ENCODE peak calls at places on chromosomes 6 and 20, in nine cellular contexts. One of them, this sample, is unnamed.

GRCh38 chr6:1263039-1263849 is 48.7 kb upstream of the FOXQ1 start:
- DNase-seq in DND-41: no peak
- DNase-seq in adrenal gland: no peak
- DNase-seq in heart left ventricle: no peak
- DNase-seq in AG04450: no peak
- DNase-seq in brain microvascular endothelial cell: no peak
- DNase-seq in Peyer's patch: no peak
- DNase-seq in A549: peak
- DNase-seq in fibroblast of mammary gland: no peak
- DNase-seq in this sample: no peak

GRCh38 chr6:2857580-2858337 is 16.1 kb upstream of the SERPINB1 start:
- DNase-seq in DND-41: peak
- DNase-seq in adrenal gland: peak
- DNase-seq in heart left ventricle: peak
- DNase-seq in AG04450: no peak
- DNase-seq in brain microvascular endothelial cell: peak
- DNase-seq in Peyer's patch: peak
- DNase-seq in A549: peak
- DNase-seq in fibroblast of mammary gland: peak
- DNase-seq in this sample: no peak

GRCh38 chr20:51661609-51662178 is 106.5 kb downstream of the ATP9A start:
- DNase-seq in DND-41: peak
- DNase-seq in adrenal gland: no peak
- DNase-seq in heart left ventricle: no peak
- DNase-seq in AG04450: no peak
- DNase-seq in brain microvascular endothelial cell: no peak
- DNase-seq in Peyer's patch: no peak
- DNase-seq in A549: peak
- DNase-seq in fibroblast of mammary gland: peak
- DNase-seq in this sample: peak

GRCh38 chr6:71400852-71401251 is 112.2 kb downstream of the OGFRL1 start:
- DNase-seq in DND-41: no peak
- DNase-seq in adrenal gland: no peak
- DNase-seq in heart left ventricle: no peak
- DNase-seq in AG04450: no peak
- DNase-seq in brain microvascular endothelial cell: no peak
- DNase-seq in Peyer's patch: no peak
- DNase-seq in A549: no peak
- DNase-seq in fibroblast of mammary gland: no peak
- DNase-seq in this sample: no peak

GRCh38 chr6:37507690-37508421 is 8.2 kb upstream of the CCDC167 start:
- DNase-seq in DND-41: peak
- DNase-seq in adrenal gland: no peak
- DNase-seq in heart left ventricle: no peak
- DNase-seq in AG04450: no peak
- DNase-seq in brain microvascular endothelial cell: no peak
- DNase-seq in Peyer's patch: no peak
- DNase-seq in A549: no peak
- DNase-seq in fibroblast of mammary gland: no peak
- DNase-seq in this sample: no peak

GRCh38 chr6:88641178-88641903 is 322.1 kb downstream of the RNGTT start:
- DNase-seq in DND-41: no peak
- DNase-seq in adrenal gland: no peak
- DNase-seq in heart left ventricle: no peak
- DNase-seq in AG04450: no peak
- DNase-seq in brain microvascular endothelial cell: no peak
- DNase-seq in Peyer's patch: no peak
- DNase-seq in A549: no peak
- DNase-seq in fibroblast of mammary gland: no peak
- DNase-seq in this sample: no peak

GRCh38 chr6:119076173-119076965 is 2.1 kb downstream of the FAM184A start:
- DNase-seq in DND-41: no peak
- DNase-seq in adrenal gland: no peak
- DNase-seq in heart left ventricle: no peak
- DNase-seq in AG04450: no peak
- DNase-seq in brain microvascular endothelial cell: no peak
- DNase-seq in Peyer's patch: no peak
- DNase-seq in A549: no peak
- DNase-seq in fibroblast of mammary gland: no peak
- DNase-seq in this sample: no peak

GRCh38 chr6:140609956-140610355 is 1235.5 kb upstream of the CITED2 start:
- DNase-seq in DND-41: no peak
- DNase-seq in adrenal gland: no peak
- DNase-seq in heart left ventricle: no peak
- DNase-seq in AG04450: no peak
- DNase-seq in brain microvascular endothelial cell: no peak
- DNase-seq in Peyer's patch: no peak
- DNase-seq in A549: no peak
- DNase-seq in fibroblast of mammary gland: no peak
- DNase-seq in this sample: no peak

GRCh38 chr20:41426361-41426900 is 59.8 kb upstream of the EMILIN3 start:
- DNase-seq in DND-41: no peak
- DNase-seq in adrenal gland: no peak
- DNase-seq in heart left ventricle: no peak
- DNase-seq in AG04450: no peak
- DNase-seq in brain microvascular endothelial cell: no peak
- DNase-seq in Peyer's patch: no peak
- DNase-seq in A549: no peak
- DNase-seq in fibroblast of mammary gland: no peak
- DNase-seq in this sample: no peak

GRCh38 chr20:14337400-14338171 is at the start of gene FLRT3:
- DNase-seq in DND-41: peak
- DNase-seq in adrenal gland: peak
- DNase-seq in heart left ventricle: no peak
- DNase-seq in AG04450: peak
- DNase-seq in brain microvascular endothelial cell: peak
- DNase-seq in Peyer's patch: no peak
- DNase-seq in A549: peak
- DNase-seq in fibroblast of mammary gland: peak
- DNase-seq in this sample: peak

GRCh38 chr6:31401403-31401802 is 2.0 kb upstream of the MICA start:
- DNase-seq in DND-41: peak
- DNase-seq in adrenal gland: peak
- DNase-seq in heart left ventricle: no peak
- DNase-seq in AG04450: peak
- DNase-seq in brain microvascular endothelial cell: peak
- DNase-seq in Peyer's patch: no peak
- DNase-seq in A549: peak
- DNase-seq in fibroblast of mammary gland: peak
- DNase-seq in this sample: peak

GRCh38 chr20:32224463-32224862 is 16.8 kb downstream of the POFUT1 start:
- DNase-seq in DND-41: no peak
- DNase-seq in adrenal gland: no peak
- DNase-seq in heart left ventricle: no peak
- DNase-seq in AG04450: no peak
- DNase-seq in brain microvascular endothelial cell: no peak
- DNase-seq in Peyer's patch: no peak
- DNase-seq in A549: no peak
- DNase-seq in fibroblast of mammary gland: no peak
- DNase-seq in this sample: no peak

GRCh38 chr20:2697768-2698167 is 5.2 kb downstream of the EBF4 start:
- DNase-seq in DND-41: no peak
- DNase-seq in adrenal gland: no peak
- DNase-seq in heart left ventricle: no peak
- DNase-seq in AG04450: no peak
- DNase-seq in brain microvascular endothelial cell: no peak
- DNase-seq in Peyer's patch: no peak
- DNase-seq in A549: no peak
- DNase-seq in fibroblast of mammary gland: no peak
- DNase-seq in this sample: no peak

GRCh38 chr20:21519136-21519584 is 5.3 kb upstream of the NKX2-2 start:
- DNase-seq in DND-41: no peak
- DNase-seq in adrenal gland: no peak
- DNase-seq in heart left ventricle: no peak
- DNase-seq in AG04450: no peak
- DNase-seq in brain microvascular endothelial cell: no peak
- DNase-seq in Peyer's patch: no peak
- DNase-seq in A549: no peak
- DNase-seq in fibroblast of mammary gland: no peak
- DNase-seq in this sample: no peak

GRCh38 chr6:43773050-43773956 is 3.3 kb downstream of the VEGFA start:
- DNase-seq in DND-41: peak
- DNase-seq in adrenal gland: peak
- DNase-seq in heart left ventricle: peak
- DNase-seq in AG04450: no peak
- DNase-seq in brain microvascular endothelial cell: no peak
- DNase-seq in Peyer's patch: peak
- DNase-seq in A549: peak
- DNase-seq in fibroblast of mammary gland: peak
- DNase-seq in this sample: peak

GRCh38 chr6:144264270-144265060 is 20.7 kb upstream of the UTRN start:
- DNase-seq in DND-41: no peak
- DNase-seq in adrenal gland: peak
- DNase-seq in heart left ventricle: no peak
- DNase-seq in AG04450: peak
- DNase-seq in brain microvascular endothelial cell: peak
- DNase-seq in Peyer's patch: no peak
- DNase-seq in A549: peak
- DNase-seq in fibroblast of mammary gland: peak
- DNase-seq in this sample: peak

GRCh38 chr20:37501940-37502339 is 19.1 kb upstream of the NNAT start:
- DNase-seq in DND-41: no peak
- DNase-seq in adrenal gland: no peak
- DNase-seq in heart left ventricle: no peak
- DNase-seq in AG04450: no peak
- DNase-seq in brain microvascular endothelial cell: no peak
- DNase-seq in Peyer's patch: no peak
- DNase-seq in A549: peak
- DNase-seq in fibroblast of mammary gland: no peak
- DNase-seq in this sample: no peak

DNA sequence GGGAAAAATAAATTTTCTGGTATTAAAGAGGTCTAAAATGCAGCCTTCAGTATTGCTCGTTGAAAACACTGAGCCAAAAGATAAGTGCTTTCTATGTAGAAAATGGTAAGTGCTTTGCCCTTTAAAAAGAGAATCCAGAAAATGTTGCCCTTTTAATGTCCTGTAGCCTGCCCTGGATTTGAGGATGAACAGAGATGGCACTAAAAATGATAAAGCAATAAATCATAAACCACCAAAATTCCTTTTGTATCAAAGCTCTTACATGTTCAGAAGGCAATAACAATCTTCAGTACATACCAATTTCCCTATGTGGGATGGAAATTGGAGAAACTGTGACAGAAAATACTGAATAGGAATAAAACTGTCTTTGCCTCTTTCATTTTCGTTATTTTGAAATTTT is 405.8 kb downstream of the PHF3 start:
- DNase-seq in DND-41: no peak
- DNase-seq in adrenal gland: no peak
- DNase-seq in heart left ventricle: no peak
- DNase-seq in AG04450: no peak
- DNase-seq in brain microvascular endothelial cell: no peak
- DNase-seq in Peyer's patch: no peak
- DNase-seq in A549: no peak
- DNase-seq in fibroblast of mammary gland: no peak
- DNase-seq in this sample: no peak
- H3K4me3 ChIP-seq in DND-41: no peak
- H3K4me3 ChIP-seq in adrenal gland: no peak
- H3K4me3 ChIP-seq in heart left ventricle: no peak
- H3K4me3 ChIP-seq in AG04450: no peak
- H3K4me3 ChIP-seq in brain microvascular endothelial cell: no peak
- H3K4me3 ChIP-seq in Peyer's patch: no peak
- H3K4me3 ChIP-seq in A549: no peak
- H3K4me3 ChIP-seq in fibroblast of mammary gland: no peak
- H3K4me3 ChIP-seq in this sample: no peak

GRCh38 chr20:12391099-12391498 is 473.4 kb downstream of the BTBD3 start:
- DNase-seq in DND-41: no peak
- DNase-seq in adrenal gland: no peak
- DNase-seq in heart left ventricle: no peak
- DNase-seq in AG04450: no peak
- DNase-seq in brain microvascular endothelial cell: no peak
- DNase-seq in Peyer's patch: no peak
- DNase-seq in A549: no peak
- DNase-seq in fibroblast of mammary gland: no peak
- DNase-seq in this sample: no peak
- TF ChIP-seq CTCF in DND-41: no peak
- TF ChIP-seq CTCF in adrenal gland: no peak
- TF ChIP-seq CTCF in heart left ventricle: no peak
- TF ChIP-seq CTCF in AG04450: no peak
- TF ChIP-seq CTCF in brain microvascular endothelial cell: no peak
- TF ChIP-seq CTCF in Peyer's patch: no peak
- TF ChIP-seq CTCF in A549: no peak
- TF ChIP-seq CTCF in fibroblast of mammary gland: no peak
- TF ChIP-seq CTCF in this sample: no peak

GRCh38 chr6:147449405-147450161 is 58.9 kb upstream of the SAMD5 start:
- DNase-seq in DND-41: no peak
- DNase-seq in adrenal gland: no peak
- DNase-seq in heart left ventricle: no peak
- DNase-seq in AG04450: no peak
- DNase-seq in brain microvascular endothelial cell: peak
- DNase-seq in Peyer's patch: no peak
- DNase-seq in A549: no peak
- DNase-seq in fibroblast of mammary gland: no peak
- DNase-seq in this sample: no peak

GRCh38 chr6:147448775-147449174 is 59.7 kb upstream of the SAMD5 start:
- DNase-seq in DND-41: no peak
- DNase-seq in adrenal gland: no peak
- DNase-seq in heart left ventricle: no peak
- DNase-seq in AG04450: no peak
- DNase-seq in brain microvascular endothelial cell: no peak
- DNase-seq in Peyer's patch: no peak
- DNase-seq in A549: no peak
- DNase-seq in fibroblast of mammary gland: no peak
- DNase-seq in this sample: no peak

GRCh38 chr6:147448212-147448611 is 60.3 kb upstream of the SAMD5 start:
- DNase-seq in DND-41: no peak
- DNase-seq in adrenal gland: no peak
- DNase-seq in heart left ventricle: no peak
- DNase-seq in AG04450: no peak
- DNase-seq in brain microvascular endothelial cell: no peak
- DNase-seq in Peyer's patch: no peak
- DNase-seq in A549: no peak
- DNase-seq in fibroblast of mammary gland: no peak
- DNase-seq in this sample: peak
- H3K4me3 ChIP-seq in DND-41: no peak
- H3K4me3 ChIP-seq in adrenal gland: no peak
- H3K4me3 ChIP-seq in heart left ventricle: no peak
- H3K4me3 ChIP-seq in AG04450: no peak
- H3K4me3 ChIP-seq in brain microvascular endothelial cell: no peak
- H3K4me3 ChIP-seq in Peyer's patch: no peak
- H3K4me3 ChIP-seq in A549: no peak
- H3K4me3 ChIP-seq in fibroblast of mammary gland: no peak
- H3K4me3 ChIP-seq in this sample: no peak

DNA sequence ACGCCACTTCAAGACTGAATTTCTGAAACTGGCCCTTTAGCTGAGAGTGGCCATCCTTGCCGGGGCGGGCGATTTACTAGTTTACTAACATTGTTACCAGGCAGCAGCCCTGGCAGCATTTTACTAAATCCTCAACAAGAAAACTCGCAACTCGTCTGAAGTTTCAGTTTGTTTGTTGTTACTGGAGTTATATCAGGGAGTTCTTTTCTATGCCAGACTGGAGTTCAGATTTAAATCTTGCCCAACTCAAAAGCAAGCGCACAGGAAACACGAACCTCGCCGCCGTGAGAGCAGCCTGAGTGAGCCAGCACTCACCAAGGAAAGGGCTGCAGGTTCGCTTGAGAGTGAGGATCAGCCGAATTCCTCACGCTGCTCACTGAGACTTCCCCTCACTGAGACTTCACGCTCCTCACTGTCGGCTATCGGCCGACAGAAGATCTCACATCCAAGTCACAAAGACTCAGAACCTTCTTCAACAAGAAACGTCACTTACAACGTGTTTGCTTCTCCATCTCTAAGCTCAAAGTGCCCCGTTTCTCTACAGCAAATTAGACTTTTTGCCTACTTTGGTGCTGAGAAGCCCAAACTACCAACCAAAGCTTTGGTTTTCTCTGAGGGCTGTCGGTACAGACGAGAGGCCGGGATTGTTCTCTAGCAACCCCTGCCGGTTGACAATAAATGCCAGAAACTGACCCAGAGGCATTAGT is 78.9 kb downstream of the OLIG3 start:
- DNase-seq in DND-41: no peak
- DNase-seq in adrenal gland: peak
- DNase-seq in heart left ventricle: no peak
- DNase-seq in AG04450: peak
- DNase-seq in brain microvascular endothelial cell: peak
- DNase-seq in Peyer's patch: peak
- DNase-seq in A549: peak
- DNase-seq in fibroblast of mammary gland: peak
- DNase-seq in this sample: peak
- TF ChIP-seq CTCF in DND-41: peak
- TF ChIP-seq CTCF in adrenal gland: peak
- TF ChIP-seq CTCF in heart left ventricle: peak
- TF ChIP-seq CTCF in AG04450: peak
- TF ChIP-seq CTCF in brain microvascular endothelial cell: peak
- TF ChIP-seq CTCF in Peyer's patch: peak
- TF ChIP-seq CTCF in A549: no peak
- TF ChIP-seq CTCF in fibroblast of mammary gland: peak
- TF ChIP-seq CTCF in this sample: peak